ENCODE peak calls at places on chromosomes 3 and 15, in five cellular contexts. J is tibial artery, U is RWPE2, I is neural crest cell, B is GM20000. H is an unnamed sample.
A peak's percentile ranks its signal among the peaks of the same experiment; 100 is the strongest.

GRCh38 chr15:66496951-66497501 is 536 bp downstream of the SNAPC5 start:
- DNase-seq in U (peak; percentile 45), B (no peak), I (no peak), J (no peak), H (no peak)

GRCh38 chr3:49165771-49166751 is at the start of gene CCDC71:
- DNase-seq in B (peak; percentile 97), U (no peak), J (peak; percentile 82), I (peak; percentile 58), H (peak; percentile 89)

GRCh38 chr15:40047413-40048154 is 8.6 kb upstream of the SRP14 start:
- DNase-seq in J (peak; percentile 73), U (peak; percentile 85), B (peak; percentile 80), I (no peak), H (peak; percentile 85)

GRCh38 chr3:172094621-172095557 is 55.5 kb downstream of the FNDC3B start:
- DNase-seq in I (no peak), U (no peak), B (peak; percentile 27), J (no peak), H (no peak)

GRCh38 chr3:57890874-57891273 is 117.3 kb upstream of the FLNB start:
- DNase-seq in J (no peak), U (no peak), B (no peak), I (no peak), H (no peak)

GRCh38 chr15:62748175-62748574 is 294.4 kb upstream of the TPM1 start:
- DNase-seq in U (no peak), I (no peak), J (no peak), B (no peak), H (no peak)

GRCh38 chr15:80825361-80826030 is 46.3 kb downstream of the CEMIP start:
- DNase-seq in J (no peak), B (no peak), U (peak; percentile 24), I (no peak), H (no peak)

GRCh38 chr3:184295771-184296170 is 3.3 kb upstream of the PSMD2 start:
- DNase-seq in B (no peak), U (no peak), J (no peak), I (no peak), H (no peak)

DNA sequence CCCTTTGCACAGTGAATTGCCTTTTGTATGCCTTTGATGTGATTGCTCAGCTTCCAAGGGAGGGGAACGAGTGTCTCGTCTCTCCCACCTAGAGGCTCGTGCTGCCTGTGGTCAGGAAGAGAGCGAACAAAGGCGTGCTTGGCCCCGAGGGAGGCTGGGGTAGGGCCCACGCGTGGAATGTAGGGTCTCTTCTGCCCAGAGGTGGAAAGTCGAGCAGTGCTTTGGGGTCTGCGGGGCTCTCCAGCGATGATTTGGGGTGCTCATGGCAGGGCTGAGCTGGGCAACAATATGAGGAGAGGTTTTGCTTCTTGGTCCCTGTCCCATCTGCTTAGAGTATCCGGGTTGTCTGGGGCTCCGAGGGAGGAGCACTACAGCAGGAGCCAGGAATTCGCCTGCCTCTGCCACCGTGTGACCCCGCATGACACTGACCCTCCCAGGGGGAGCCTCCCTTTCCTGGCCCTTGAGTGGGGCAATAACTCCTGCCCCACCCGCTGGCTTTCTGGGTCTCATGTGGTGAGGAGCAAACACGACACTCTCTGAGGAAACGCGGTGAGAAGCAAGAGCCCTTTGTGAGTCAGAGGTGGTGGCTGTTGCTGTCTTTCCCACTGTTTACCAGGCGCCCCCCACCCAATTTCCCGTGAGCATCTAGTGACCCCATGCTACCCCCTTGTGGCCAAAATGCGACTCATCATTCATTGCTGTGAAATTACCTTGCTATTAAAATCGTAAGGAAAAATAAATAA is 29.6 kb downstream of the CCNL1 start:
- DNase-seq in J (peak; percentile 76), U (peak; percentile 81), B (peak; percentile 43), I (peak; percentile 73), H (no peak)
- TF ChIP-seq CTCF in J (peak; percentile 38), U (peak; percentile 92), B (peak; percentile 60), I (peak; percentile 79), H (peak; percentile 78)

GRCh38 chr3:197798863-197799262 is 7.8 kb downstream of the LRCH3 start:
- DNase-seq in I (no peak), U (no peak), J (no peak), B (peak; percentile 42), H (no peak)

GRCh38 chr3:197796087-197796486 is 5.0 kb downstream of the LRCH3 start:
- DNase-seq in U (no peak), J (no peak), I (no peak), B (no peak), H (no peak)

GRCh38 chr3:197800379-197800778 is 9.3 kb downstream of the LRCH3 start:
- DNase-seq in U (no peak), B (no peak), I (no peak), J (no peak), H (no peak)

GRCh38 chr3:197802505-197803459 is 11.7 kb downstream of the LRCH3 start:
- DNase-seq in J (no peak), I (no peak), U (no peak), B (no peak), H (no peak)

DNA sequence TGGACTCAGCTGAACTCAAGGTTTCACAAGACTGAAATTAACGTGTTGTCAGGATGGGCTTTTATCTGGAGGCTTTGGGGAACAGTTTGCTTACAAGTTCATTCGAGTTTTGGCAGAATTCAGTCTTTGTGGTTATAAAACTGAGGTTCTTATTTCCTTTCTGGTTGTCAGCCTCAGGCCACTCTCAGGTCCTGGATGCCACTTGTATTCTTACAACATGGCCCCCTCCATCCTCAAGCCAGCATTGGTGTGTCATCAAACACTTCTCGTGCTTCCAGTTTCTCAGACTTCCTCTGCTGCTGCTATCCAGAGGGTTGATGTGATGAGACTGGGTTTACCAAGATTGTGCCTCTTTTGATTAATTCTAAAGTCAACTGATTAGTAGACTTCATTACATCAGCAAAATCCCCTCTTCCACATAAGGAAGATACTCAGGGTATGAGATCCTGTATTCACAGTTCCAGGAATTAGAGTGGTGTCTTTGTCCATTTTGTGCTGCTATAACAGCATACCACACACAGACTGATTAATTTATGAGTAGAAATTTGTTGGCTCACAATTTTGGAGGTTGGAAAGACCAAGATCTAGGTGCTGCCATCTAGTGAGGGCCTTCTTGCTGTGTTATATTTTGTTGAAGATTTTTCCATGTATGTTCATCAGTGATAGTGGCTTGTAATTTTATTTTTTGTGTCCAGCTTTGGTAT is 10.9 kb downstream of the LRCH3 start:
- DNase-seq in B (no peak), J (no peak), U (no peak), I (no peak), H (no peak)
- TF ChIP-seq CTCF in B (peak; percentile 21), J (no peak), U (peak; percentile 78), I (peak; percentile 50), H (no peak)

DNA sequence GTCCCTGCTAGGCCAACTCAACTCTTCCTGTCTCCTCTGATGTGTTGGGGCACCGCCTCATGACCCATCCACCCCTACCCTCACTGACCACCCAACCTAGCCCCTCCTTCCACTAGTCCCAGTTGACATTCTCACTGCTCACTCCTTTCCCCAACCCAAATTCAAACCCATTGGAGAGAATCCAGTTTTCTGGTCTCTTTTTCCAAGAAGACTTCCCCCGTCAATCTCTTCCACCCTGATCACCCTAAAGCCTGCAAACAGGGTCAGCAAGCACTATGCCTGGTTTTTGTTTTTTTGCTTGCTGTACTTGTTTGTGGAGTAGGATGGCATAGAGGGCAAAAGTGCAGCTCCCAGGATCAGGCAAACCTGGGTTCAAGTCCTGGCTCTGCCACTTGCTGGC is 176.6 kb upstream of the PPP2R3A start:
- DNase-seq in U (no peak), J (no peak), B (no peak), I (no peak), H (no peak)
- TF ChIP-seq CTCF in U (no peak), J (no peak), B (no peak), I (no peak), H (no peak)

DNA sequence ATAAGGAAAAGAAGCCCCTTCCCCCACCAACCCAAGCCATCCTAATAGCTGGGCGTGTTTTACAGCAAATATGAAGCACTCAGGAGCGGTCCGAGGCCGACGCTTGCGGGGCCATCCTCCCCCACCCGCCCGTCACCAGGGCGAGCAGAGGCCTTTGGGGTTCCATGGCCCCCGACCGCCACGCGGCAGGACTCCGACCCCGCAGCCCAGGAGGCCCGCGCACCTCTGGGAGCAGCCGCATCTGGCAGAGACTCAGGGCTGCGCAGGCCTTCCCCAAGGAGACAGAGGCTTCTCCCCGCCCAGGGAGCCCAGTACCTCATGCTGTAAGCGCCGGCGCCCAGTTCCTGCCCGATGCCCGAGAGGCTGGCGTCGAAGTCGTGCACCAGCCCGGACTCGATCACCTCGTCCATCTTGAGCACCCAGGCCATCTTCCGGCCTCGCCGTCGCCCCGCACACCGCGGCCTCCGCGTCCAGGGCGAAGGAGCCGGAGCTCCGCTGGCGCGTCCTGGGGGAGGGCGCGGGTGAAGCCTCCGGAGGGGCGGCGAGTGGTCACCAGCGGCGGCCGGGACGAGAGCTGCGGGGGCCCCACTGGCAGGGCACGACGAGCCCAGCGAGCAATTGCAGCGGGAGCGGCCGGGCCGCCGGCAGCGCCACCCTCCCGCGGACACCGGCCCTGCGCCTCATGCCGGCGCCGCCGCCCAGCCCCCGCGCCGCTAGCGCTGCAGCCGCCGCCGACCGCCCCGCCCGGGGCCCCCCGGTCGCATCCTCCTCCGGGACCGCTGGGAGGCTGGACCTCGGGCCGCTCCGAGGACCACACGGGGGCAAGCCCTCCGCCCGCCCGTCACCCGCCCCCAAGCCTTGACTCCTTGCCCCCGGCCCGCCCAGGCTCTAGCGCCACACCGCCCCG is 531 bp downstream of the UBP1 start:
- DNase-seq in J (peak; percentile 81), B (peak; percentile 82), U (peak; percentile 68), I (peak; percentile 44), H (peak; percentile 88)
- TF ChIP-seq CTCF in J (peak; percentile 45), B (peak; percentile 39), U (peak; percentile 40), I (peak; percentile 43), H (peak; percentile 48)

H was measured in osteocyte.